ENCODE peak calls at places on chromosomes 12 and 14, in six cellular contexts. T, F, E, D, M and C are unnamed samples.

GRCh38 chr12:15706010-15706676 is 83.0 kb downstream of the EPS8 start:
- DNase-seq in T (no peak), F (no peak), E (no peak), D (no peak), M (peak), C (no peak)

GRCh38 chr14:64501326-64502171 is 2.1 kb downstream of the ZBTB25 start:
- DNase-seq in T (peak), F (peak), E (no peak), D (no peak), M (peak), C (peak)

GRCh38 chr12:89733579-89734201 is 25.1 kb upstream of the ATP2B1 start:
- DNase-seq in T (no peak), F (no peak), E (peak), D (no peak), M (no peak), C (no peak)

GRCh38 chr12:26989873-26990272 is 24.3 kb downstream of the TM7SF3 start:
- DNase-seq in T (no peak), F (no peak), E (no peak), D (no peak), M (no peak), C (no peak)

GRCh38 chr12:107178776-107179175 is 85.4 kb upstream of the CRY1 start:
- DNase-seq in T (no peak), F (no peak), E (no peak), D (no peak), M (no peak), C (no peak)

GRCh38 chr12:69642531-69642930 is 31.8 kb upstream of the LRRC10 start:
- DNase-seq in T (peak), F (no peak), E (no peak), D (peak), M (no peak), C (no peak)

GRCh38 chr12:102031852-102032251 is 29.9 kb downstream of the WASHC3 start:
- DNase-seq in T (no peak), F (no peak), E (no peak), D (no peak), M (no peak), C (no peak)

GRCh38 chr12:52681551-52682380 is 1.6 kb upstream of the KRT1 start:
- DNase-seq in T (no peak), F (no peak), E (no peak), D (no peak), M (no peak), C (no peak)

GRCh38 chr14:92603309-92604257 is 90.0 kb downstream of the RIN3 start:
- DNase-seq in T (peak), F (no peak), E (no peak), D (no peak), M (no peak), C (peak)